ENCODE peak calls at places on chromosomes 1 and 21, in ten cellular contexts. One of them, this sample, is unnamed.

GRCh38 chr1:200518524-200518923 is 102.0 kb downstream of the KIF14 start:
- DNase-seq in GM23248: no peak
- DNase-seq in PC-3: no peak
- DNase-seq in SK-N-SH: no peak
- DNase-seq in MM.1S: no peak
- DNase-seq in GM23338: no peak
- DNase-seq in HCT116: no peak
- DNase-seq in Karpas-422: peak; percentile 5
- DNase-seq in OCI-LY7: no peak
- DNase-seq in hepatocyte: no peak
- DNase-seq in this sample: no peak

GRCh38 chr1:234586304-234586703 is 23.7 kb downstream of the IRF2BP2 start:
- DNase-seq in HCT116: no peak
- DNase-seq in OCI-LY7: no peak
- DNase-seq in PC-3: no peak
- DNase-seq in GM23248: no peak
- DNase-seq in GM23338: no peak
- DNase-seq in SK-N-SH: no peak
- DNase-seq in MM.1S: no peak
- DNase-seq in hepatocyte: no peak
- DNase-seq in Karpas-422: peak; percentile 24
- DNase-seq in this sample: no peak

GRCh38 chr21:36518883-36519492 is 39.1 kb upstream of the CLDN14 start:
- DNase-seq in Karpas-422: peak; percentile 7
- DNase-seq in GM23338: no peak
- DNase-seq in OCI-LY7: peak; percentile 52
- DNase-seq in PC-3: no peak
- DNase-seq in MM.1S: no peak
- DNase-seq in SK-N-SH: no peak
- DNase-seq in HCT116: no peak
- DNase-seq in hepatocyte: no peak
- DNase-seq in GM23248: no peak
- DNase-seq in this sample: no peak

GRCh38 chr1:64745181-64745985 is 508 bp downstream of the RAVER2 start:
- DNase-seq in OCI-LY7: no peak
- DNase-seq in PC-3: peak; percentile 37
- DNase-seq in GM23338: peak; percentile 49
- DNase-seq in GM23248: peak; percentile 60
- DNase-seq in Karpas-422: no peak
- DNase-seq in SK-N-SH: peak; percentile 47
- DNase-seq in HCT116: no peak
- DNase-seq in MM.1S: peak; percentile 69
- DNase-seq in hepatocyte: peak; percentile 58
- DNase-seq in this sample: no peak

GRCh38 chr1:38173157-38173831 is 126.7 kb upstream of the POU3F1 start:
- DNase-seq in hepatocyte: no peak
- DNase-seq in MM.1S: no peak
- DNase-seq in GM23338: no peak
- DNase-seq in Karpas-422: no peak
- DNase-seq in PC-3: no peak
- DNase-seq in HCT116: no peak
- DNase-seq in GM23248: no peak
- DNase-seq in OCI-LY7: no peak
- DNase-seq in SK-N-SH: no peak
- DNase-seq in this sample: no peak

GRCh38 chr1:109392037-109392787 is 5.5 kb downstream of the SORT1 start:
- DNase-seq in SK-N-SH: no peak
- DNase-seq in GM23248: no peak
- DNase-seq in HCT116: no peak
- DNase-seq in Karpas-422: no peak
- DNase-seq in MM.1S: no peak
- DNase-seq in OCI-LY7: no peak
- DNase-seq in hepatocyte: no peak
- DNase-seq in GM23338: no peak
- DNase-seq in PC-3: no peak
- DNase-seq in this sample: no peak

GRCh38 chr1:180854001-180854400 is 58.7 kb upstream of the KIAA1614 start:
- DNase-seq in GM23338: no peak
- DNase-seq in HCT116: no peak
- DNase-seq in Karpas-422: no peak
- DNase-seq in MM.1S: no peak
- DNase-seq in SK-N-SH: no peak
- DNase-seq in GM23248: no peak
- DNase-seq in hepatocyte: no peak
- DNase-seq in OCI-LY7: no peak
- DNase-seq in PC-3: no peak
- DNase-seq in this sample: no peak

GRCh38 chr1:178574345-178574744 is 61.4 kb downstream of the TEX35 start:
- DNase-seq in OCI-LY7: no peak
- DNase-seq in GM23338: no peak
- DNase-seq in SK-N-SH: no peak
- DNase-seq in MM.1S: no peak
- DNase-seq in HCT116: no peak
- DNase-seq in Karpas-422: no peak
- DNase-seq in PC-3: no peak
- DNase-seq in GM23248: no peak
- DNase-seq in hepatocyte: no peak
- DNase-seq in this sample: no peak

GRCh38 chr1:26412180-26412840 is 1.7 kb downstream of the LIN28A start:
- DNase-seq in SK-N-SH: no peak
- DNase-seq in MM.1S: no peak
- DNase-seq in HCT116: no peak
- DNase-seq in Karpas-422: no peak
- DNase-seq in GM23248: no peak
- DNase-seq in OCI-LY7: no peak
- DNase-seq in GM23338: peak; percentile 97
- DNase-seq in hepatocyte: no peak
- DNase-seq in PC-3: no peak
- DNase-seq in this sample: no peak

GRCh38 chr1:37841652-37842051 is 17.7 kb downstream of the MTF1 start:
- DNase-seq in Karpas-422: no peak
- DNase-seq in SK-N-SH: no peak
- DNase-seq in hepatocyte: no peak
- DNase-seq in HCT116: no peak
- DNase-seq in OCI-LY7: no peak
- DNase-seq in GM23248: no peak
- DNase-seq in MM.1S: no peak
- DNase-seq in PC-3: no peak
- DNase-seq in GM23338: no peak
- DNase-seq in this sample: no peak

GRCh38 chr1:167518331-167518700 is at the start of gene CD247:
- DNase-seq in OCI-LY7: peak; percentile 53
- DNase-seq in MM.1S: peak; percentile 52
- DNase-seq in PC-3: no peak
- DNase-seq in SK-N-SH: no peak
- DNase-seq in GM23338: no peak
- DNase-seq in hepatocyte: no peak
- DNase-seq in Karpas-422: no peak
- DNase-seq in GM23248: no peak
- DNase-seq in HCT116: no peak
- DNase-seq in this sample: no peak
- H3K27ac ChIP-seq in OCI-LY7: no peak within 1 kb of the TSS
- H3K27ac ChIP-seq in MM.1S: no peak within 1 kb of the TSS
- H3K27ac ChIP-seq in PC-3: no peak within 1 kb of the TSS
- H3K27ac ChIP-seq in SK-N-SH: no peak within 1 kb of the TSS
- H3K27ac ChIP-seq in GM23338: no peak within 1 kb of the TSS
- H3K27ac ChIP-seq in hepatocyte: no peak within 1 kb of the TSS
- H3K27ac ChIP-seq in Karpas-422: no peak within 1 kb of the TSS
- H3K27ac ChIP-seq in GM23248: no peak within 1 kb of the TSS
- H3K27ac ChIP-seq in HCT116: no peak within 1 kb of the TSS
- H3K27ac ChIP-seq in this sample: no peak within 1 kb of the TSS

GRCh38 chr1:209431813-209432442 is 151.6 kb upstream of the CAMK1G start:
- DNase-seq in hepatocyte: no peak
- DNase-seq in MM.1S: no peak
- DNase-seq in GM23248: no peak
- DNase-seq in Karpas-422: no peak
- DNase-seq in SK-N-SH: no peak
- DNase-seq in PC-3: no peak
- DNase-seq in HCT116: no peak
- DNase-seq in OCI-LY7: no peak
- DNase-seq in GM23338: no peak
- DNase-seq in this sample: no peak
- H3K9me2 ChIP-seq in hepatocyte: no peaks in the 10 kb centered on the region
- H3K9me2 ChIP-seq in MM.1S: no peaks in the 10 kb centered on the region
- H3K9me2 ChIP-seq in GM23248: no peaks in the 10 kb centered on the region
- H3K9me2 ChIP-seq in Karpas-422: no peaks in the 10 kb centered on the region
- H3K9me2 ChIP-seq in SK-N-SH: no peaks in the 10 kb centered on the region
- H3K9me2 ChIP-seq in PC-3: no peaks in the 10 kb centered on the region
- H3K9me2 ChIP-seq in HCT116: no peaks in the 10 kb centered on the region
- H3K9me2 ChIP-seq in OCI-LY7: no peaks in the 10 kb centered on the region
- H3K9me2 ChIP-seq in GM23338: peaks cover 8% of the 10 kb centered on the region
- H3K9me2 ChIP-seq in this sample: no peaks in the 10 kb centered on the region

DNA sequence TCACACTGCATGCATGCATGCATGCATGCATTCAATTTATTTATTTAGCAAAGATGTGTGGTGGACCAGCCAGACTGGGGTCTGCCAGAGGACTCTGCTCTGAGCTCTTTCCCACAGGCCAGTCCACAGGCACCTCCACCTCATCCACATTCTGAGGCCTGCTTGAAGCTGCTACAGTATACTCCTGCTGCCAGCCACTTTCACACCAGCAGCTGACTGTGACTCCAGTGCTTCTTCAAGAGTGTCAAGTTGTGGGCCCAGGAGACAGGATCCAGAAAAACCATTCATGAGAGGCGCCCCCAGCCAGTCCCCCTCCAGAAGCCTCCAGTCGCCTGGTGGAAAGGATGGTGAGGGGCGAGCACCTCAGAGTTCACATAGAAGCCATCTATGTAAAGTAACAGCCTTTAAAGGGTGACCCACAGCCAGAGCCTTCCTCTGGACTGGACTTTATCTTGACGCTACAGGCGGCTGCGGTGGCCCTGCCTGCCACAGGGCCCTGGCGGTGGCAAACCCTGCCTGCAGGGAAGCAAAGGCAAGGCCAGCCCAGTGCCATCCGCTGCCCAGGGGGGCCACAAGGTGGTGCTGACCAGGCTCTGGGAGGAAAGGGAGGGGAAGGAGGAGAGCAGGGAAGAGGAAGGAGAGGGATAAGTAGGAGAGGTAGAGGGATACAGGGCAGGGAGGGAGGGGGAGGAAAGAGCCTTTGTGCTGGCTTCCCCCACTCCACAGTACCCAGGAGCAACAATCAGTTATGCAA is 30.7 kb downstream of the SSBP3 start:
- DNase-seq in Karpas-422: no peak
- DNase-seq in GM23338: peak; percentile 69
- DNase-seq in GM23248: no peak
- DNase-seq in hepatocyte: no peak
- DNase-seq in SK-N-SH: peak; percentile 80
- DNase-seq in HCT116: no peak
- DNase-seq in OCI-LY7: peak; percentile 38
- DNase-seq in MM.1S: no peak
- DNase-seq in PC-3: no peak
- DNase-seq in this sample: no peak
- H3K4me1 ChIP-seq in Karpas-422: peaks cover 16% of the 10 kb centered on the region
- H3K4me1 ChIP-seq in GM23338: peaks cover 75% of the 10 kb centered on the region
- H3K4me1 ChIP-seq in GM23248: peaks cover 7% of the 10 kb centered on the region
- H3K4me1 ChIP-seq in hepatocyte: peaks cover 55% of the 10 kb centered on the region
- H3K4me1 ChIP-seq in SK-N-SH: no peaks in the 10 kb centered on the region
- H3K4me1 ChIP-seq in HCT116: peaks cover 25% of the 10 kb centered on the region
- H3K4me1 ChIP-seq in OCI-LY7: peaks cover 90% of the 10 kb centered on the region
- H3K4me1 ChIP-seq in MM.1S: peaks cover 38% of the 10 kb centered on the region
- H3K4me1 ChIP-seq in PC-3: peaks cover 10% of the 10 kb centered on the region
- H3K4me1 ChIP-seq in this sample: peaks cover 10% of the 10 kb centered on the region

DNA sequence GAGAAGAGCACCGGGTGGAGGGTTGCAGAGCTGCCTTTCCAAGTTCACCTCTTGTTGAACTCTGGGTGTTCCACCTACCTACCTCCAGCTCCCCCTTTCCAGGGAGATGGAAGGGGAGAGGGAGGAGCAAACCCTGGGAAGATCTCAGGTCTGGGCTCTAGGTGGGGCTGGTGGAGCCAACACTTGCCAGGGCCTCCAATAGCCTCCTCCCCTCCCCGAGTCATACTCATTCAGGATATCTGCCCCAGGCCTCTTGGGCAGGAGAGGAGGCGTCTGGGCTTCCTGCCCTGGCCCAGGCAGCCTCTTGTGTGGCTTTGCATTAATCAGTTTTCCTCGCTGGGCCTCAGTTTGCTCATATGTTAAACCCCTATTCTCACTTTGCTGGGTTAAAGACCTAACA is 13.4 kb downstream of the RAP1GAP start:
- DNase-seq in Karpas-422: no peak
- DNase-seq in HCT116: peak; percentile 49
- DNase-seq in SK-N-SH: peak; percentile 69
- DNase-seq in PC-3: peak; percentile 66
- DNase-seq in OCI-LY7: no peak
- DNase-seq in hepatocyte: no peak
- DNase-seq in MM.1S: no peak
- DNase-seq in GM23248: peak; percentile 54
- DNase-seq in GM23338: peak; percentile 85
- DNase-seq in this sample: peak; percentile 60
- H3K27ac ChIP-seq in Karpas-422: no peak overlapping the region
- H3K27ac ChIP-seq in HCT116: no peak overlapping the region
- H3K27ac ChIP-seq in SK-N-SH: no peak overlapping the region
- H3K27ac ChIP-seq in PC-3: no peak overlapping the region
- H3K27ac ChIP-seq in OCI-LY7: no peak overlapping the region
- H3K27ac ChIP-seq in hepatocyte: no peak overlapping the region
- H3K27ac ChIP-seq in MM.1S: no peak overlapping the region
- H3K27ac ChIP-seq in GM23248: no peak overlapping the region
- H3K27ac ChIP-seq in GM23338: no peak overlapping the region
- H3K27ac ChIP-seq in this sample: no peak overlapping the region

GRCh38 chr1:161099090-161099802 is 1.1 kb downstream of the KLHDC9 start:
- DNase-seq in HCT116: no peak
- DNase-seq in hepatocyte: no peak
- DNase-seq in Karpas-422: peak; percentile 52
- DNase-seq in GM23338: peak; percentile 20
- DNase-seq in OCI-LY7: no peak
- DNase-seq in GM23248: no peak
- DNase-seq in SK-N-SH: no peak
- DNase-seq in MM.1S: no peak
- DNase-seq in PC-3: no peak
- DNase-seq in this sample: no peak
- H3K9me2 ChIP-seq in HCT116: no peaks in the 10 kb centered on the region
- H3K9me2 ChIP-seq in hepatocyte: no peaks in the 10 kb centered on the region
- H3K9me2 ChIP-seq in Karpas-422: no peaks in the 10 kb centered on the region
- H3K9me2 ChIP-seq in GM23338: no peaks in the 10 kb centered on the region
- H3K9me2 ChIP-seq in OCI-LY7: no peaks in the 10 kb centered on the region
- H3K9me2 ChIP-seq in GM23248: no peaks in the 10 kb centered on the region
- H3K9me2 ChIP-seq in SK-N-SH: no peaks in the 10 kb centered on the region
- H3K9me2 ChIP-seq in MM.1S: no peaks in the 10 kb centered on the region
- H3K9me2 ChIP-seq in PC-3: no peaks in the 10 kb centered on the region
- H3K9me2 ChIP-seq in this sample: no peaks in the 10 kb centered on the region

DNA sequence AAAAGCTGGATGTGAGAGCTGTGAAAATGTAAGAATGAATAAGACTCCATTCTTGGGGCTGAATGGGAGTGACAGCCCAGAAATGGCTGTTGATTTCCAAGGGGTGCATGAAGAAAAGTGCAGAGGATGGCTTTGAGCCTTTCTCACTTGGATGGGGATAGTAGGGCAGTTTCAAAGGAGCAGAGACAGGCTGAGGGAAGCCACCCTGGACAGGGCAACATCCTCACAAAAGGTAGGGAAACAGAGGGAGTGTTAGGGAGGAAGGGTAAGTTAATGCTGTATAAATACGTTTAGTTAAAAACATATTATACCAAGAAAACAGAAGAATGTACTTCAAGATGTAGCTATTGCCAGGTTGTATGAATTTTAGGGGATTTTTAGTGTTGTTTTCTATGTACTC is 38.1 kb downstream of the GADD45A start:
- DNase-seq in GM23248: no peak
- DNase-seq in HCT116: no peak
- DNase-seq in hepatocyte: no peak
- DNase-seq in MM.1S: no peak
- DNase-seq in SK-N-SH: no peak
- DNase-seq in OCI-LY7: no peak
- DNase-seq in GM23338: no peak
- DNase-seq in PC-3: no peak
- DNase-seq in Karpas-422: no peak
- DNase-seq in this sample: no peak
- H3K4me1 ChIP-seq in GM23248: peaks cover 60% of the 10 kb centered on the region
- H3K4me1 ChIP-seq in HCT116: peaks cover 66% of the 10 kb centered on the region
- H3K4me1 ChIP-seq in hepatocyte: peaks cover 14% of the 10 kb centered on the region
- H3K4me1 ChIP-seq in MM.1S: peaks cover 12% of the 10 kb centered on the region
- H3K4me1 ChIP-seq in SK-N-SH: peaks cover 45% of the 10 kb centered on the region
- H3K4me1 ChIP-seq in OCI-LY7: peaks cover 30% of the 10 kb centered on the region
- H3K4me1 ChIP-seq in GM23338: peaks cover 19% of the 10 kb centered on the region
- H3K4me1 ChIP-seq in PC-3: peaks cover 58% of the 10 kb centered on the region
- H3K4me1 ChIP-seq in Karpas-422: no peaks in the 10 kb centered on the region
- H3K4me1 ChIP-seq in this sample: peaks cover 32% of the 10 kb centered on the region

This sample was measured in PC-9.